ENCODE peak calls at places on chromosomes 11 and 22, in six cellular contexts. One of them, this sample, is unnamed.

GRCh38 chr22:48807155-48807554 is 1020.5 kb downstream of the BRD1 start:
- DNase-seq in neuronal stem cell: no peak
- DNase-seq in mesenchymal stem cell: no peak
- DNase-seq in H9: no peak
- DNase-seq in IMR-90: no peak
- DNase-seq in mesendoderm: no peak
- DNase-seq in this sample: no peak

GRCh38 chr11:105693075-105693474 is 83.2 kb downstream of the GRIA4 start:
- DNase-seq in mesendoderm: no peak
- DNase-seq in neuronal stem cell: no peak
- DNase-seq in H9: no peak
- DNase-seq in IMR-90: no peak
- DNase-seq in mesenchymal stem cell: peak; percentile 34
- DNase-seq in this sample: peak; percentile 58

GRCh38 chr11:26688701-26689100 is 33.2 kb downstream of the SLC5A12 start:
- DNase-seq in mesendoderm: no peak
- DNase-seq in H9: no peak
- DNase-seq in IMR-90: no peak
- DNase-seq in mesenchymal stem cell: no peak
- DNase-seq in neuronal stem cell: no peak
- DNase-seq in this sample: no peak

GRCh38 chr22:24901448-24901847 is 45.0 kb downstream of the LHFPL7 start:
- DNase-seq in neuronal stem cell: no peak
- DNase-seq in mesendoderm: no peak
- DNase-seq in IMR-90: no peak
- DNase-seq in mesenchymal stem cell: no peak
- DNase-seq in H9: no peak
- DNase-seq in this sample: no peak

GRCh38 chr11:82776377-82776776 is 42.7 kb upstream of the FAM181B start:
- DNase-seq in mesendoderm: peak; percentile 32
- DNase-seq in IMR-90: no peak
- DNase-seq in mesenchymal stem cell: peak; percentile 6
- DNase-seq in H9: no peak
- DNase-seq in neuronal stem cell: no peak
- DNase-seq in this sample: no peak

GRCh38 chr11:13119361-13119760 is 110.2 kb downstream of the RASSF10 start:
- DNase-seq in IMR-90: peak; percentile 40
- DNase-seq in neuronal stem cell: no peak
- DNase-seq in mesendoderm: no peak
- DNase-seq in mesenchymal stem cell: peak; percentile 18
- DNase-seq in H9: no peak
- DNase-seq in this sample: no peak

GRCh38 chr22:17158568-17159503 is at the start of gene HDHD5:
- DNase-seq in IMR-90: peak; percentile 82
- DNase-seq in neuronal stem cell: peak; percentile 87
- DNase-seq in H9: peak; percentile 88
- DNase-seq in mesendoderm: peak; percentile 95
- DNase-seq in mesenchymal stem cell: peak; percentile 92
- DNase-seq in this sample: peak; percentile 87

GRCh38 chr11:120172054-120172881 is 34.4 kb upstream of the TRIM29 start:
- DNase-seq in H9: peak; percentile 86
- DNase-seq in mesendoderm: peak; percentile 82
- DNase-seq in IMR-90: peak; percentile 60
- DNase-seq in mesenchymal stem cell: peak; percentile 67
- DNase-seq in neuronal stem cell: peak; percentile 56
- DNase-seq in this sample: peak; percentile 76

GRCh38 chr11:3123316-3123715 is 41.8 kb downstream of the OSBPL5 start:
- DNase-seq in H9: peak; percentile 22
- DNase-seq in mesendoderm: no peak
- DNase-seq in IMR-90: no peak
- DNase-seq in mesenchymal stem cell: no peak
- DNase-seq in neuronal stem cell: no peak
- DNase-seq in this sample: no peak

GRCh38 chr11:122633219-122633829 is 22.2 kb upstream of the UBASH3B start:
- DNase-seq in H9: peak; percentile 41
- DNase-seq in IMR-90: peak; percentile 69
- DNase-seq in mesenchymal stem cell: peak; percentile 77
- DNase-seq in mesendoderm: peak; percentile 84
- DNase-seq in neuronal stem cell: peak; percentile 29
- DNase-seq in this sample: peak; percentile 43

GRCh38 chr22:18095101-18095805 is 15.4 kb upstream of the TUBA8 start:
- DNase-seq in H9: no peak
- DNase-seq in mesenchymal stem cell: no peak
- DNase-seq in mesendoderm: no peak
- DNase-seq in neuronal stem cell: no peak
- DNase-seq in IMR-90: peak; percentile 38
- DNase-seq in this sample: no peak

GRCh38 chr11:73040046-73040445 is 102.1 kb downstream of the FCHSD2 start:
- DNase-seq in IMR-90: no peak
- DNase-seq in mesenchymal stem cell: no peak
- DNase-seq in neuronal stem cell: peak; percentile 27
- DNase-seq in H9: no peak
- DNase-seq in mesendoderm: no peak
- DNase-seq in this sample: no peak

GRCh38 chr22:38868886-38869381 is 3.1 kb downstream of the CBX6 start:
- DNase-seq in H9: peak; percentile 86
- DNase-seq in mesenchymal stem cell: peak; percentile 76
- DNase-seq in IMR-90: peak; percentile 51
- DNase-seq in mesendoderm: peak; percentile 81
- DNase-seq in neuronal stem cell: peak; percentile 79
- DNase-seq in this sample: peak; percentile 84

GRCh38 chr22:38867496-38868285 is 4.3 kb downstream of the CBX6 start:
- DNase-seq in H9: peak; percentile 25
- DNase-seq in IMR-90: no peak
- DNase-seq in mesendoderm: no peak
- DNase-seq in mesenchymal stem cell: no peak
- DNase-seq in neuronal stem cell: no peak
- DNase-seq in this sample: no peak

GRCh38 chr22:38869663-38870062 is 2.4 kb downstream of the CBX6 start:
- DNase-seq in mesendoderm: no peak
- DNase-seq in IMR-90: no peak
- DNase-seq in mesenchymal stem cell: no peak
- DNase-seq in neuronal stem cell: no peak
- DNase-seq in H9: peak; percentile 10
- DNase-seq in this sample: no peak

GRCh38 chr22:38867124-38867455 is 4.9 kb downstream of the CBX6 start:
- DNase-seq in neuronal stem cell: no peak
- DNase-seq in H9: peak; percentile 56
- DNase-seq in IMR-90: no peak
- DNase-seq in mesendoderm: no peak
- DNase-seq in mesenchymal stem cell: no peak
- DNase-seq in this sample: no peak

DNA sequence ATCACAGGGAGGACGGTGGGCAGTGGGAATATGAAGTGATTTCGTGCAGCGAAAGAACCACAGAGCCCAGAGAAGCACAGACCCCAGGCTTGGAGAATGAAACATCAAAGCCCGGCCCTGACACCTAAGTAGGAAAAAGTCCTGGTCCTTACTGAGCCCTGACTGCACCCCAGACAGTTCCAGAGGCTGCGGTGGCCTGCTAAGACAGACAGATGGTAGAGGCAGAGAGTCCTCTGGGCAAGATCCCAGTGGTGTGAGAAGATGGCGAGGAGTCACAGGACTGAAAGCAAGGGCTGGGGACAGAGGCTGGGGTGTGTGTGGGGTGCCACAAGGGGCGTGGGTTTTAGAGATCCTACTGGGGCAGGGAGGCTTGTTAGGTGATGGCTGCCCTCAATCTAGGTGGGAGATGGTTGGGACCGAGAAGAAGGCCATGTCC is 3.7 kb downstream of the CBX6 start:
- DNase-seq in mesendoderm: no peak
- DNase-seq in H9: peak; percentile 20
- DNase-seq in neuronal stem cell: no peak
- DNase-seq in mesenchymal stem cell: no peak
- DNase-seq in IMR-90: no peak
- DNase-seq in this sample: no peak
- H2BK5ac ChIP-seq in mesendoderm: no peak overlapping the region
- H2BK5ac ChIP-seq in H9: no peak overlapping the region
- H2BK5ac ChIP-seq in neuronal stem cell: no peak overlapping the region
- H2BK5ac ChIP-seq in mesenchymal stem cell: no peak overlapping the region
- H2BK5ac ChIP-seq in IMR-90: no peak overlapping the region
- H2BK5ac ChIP-seq in this sample: no peak overlapping the region

DNA sequence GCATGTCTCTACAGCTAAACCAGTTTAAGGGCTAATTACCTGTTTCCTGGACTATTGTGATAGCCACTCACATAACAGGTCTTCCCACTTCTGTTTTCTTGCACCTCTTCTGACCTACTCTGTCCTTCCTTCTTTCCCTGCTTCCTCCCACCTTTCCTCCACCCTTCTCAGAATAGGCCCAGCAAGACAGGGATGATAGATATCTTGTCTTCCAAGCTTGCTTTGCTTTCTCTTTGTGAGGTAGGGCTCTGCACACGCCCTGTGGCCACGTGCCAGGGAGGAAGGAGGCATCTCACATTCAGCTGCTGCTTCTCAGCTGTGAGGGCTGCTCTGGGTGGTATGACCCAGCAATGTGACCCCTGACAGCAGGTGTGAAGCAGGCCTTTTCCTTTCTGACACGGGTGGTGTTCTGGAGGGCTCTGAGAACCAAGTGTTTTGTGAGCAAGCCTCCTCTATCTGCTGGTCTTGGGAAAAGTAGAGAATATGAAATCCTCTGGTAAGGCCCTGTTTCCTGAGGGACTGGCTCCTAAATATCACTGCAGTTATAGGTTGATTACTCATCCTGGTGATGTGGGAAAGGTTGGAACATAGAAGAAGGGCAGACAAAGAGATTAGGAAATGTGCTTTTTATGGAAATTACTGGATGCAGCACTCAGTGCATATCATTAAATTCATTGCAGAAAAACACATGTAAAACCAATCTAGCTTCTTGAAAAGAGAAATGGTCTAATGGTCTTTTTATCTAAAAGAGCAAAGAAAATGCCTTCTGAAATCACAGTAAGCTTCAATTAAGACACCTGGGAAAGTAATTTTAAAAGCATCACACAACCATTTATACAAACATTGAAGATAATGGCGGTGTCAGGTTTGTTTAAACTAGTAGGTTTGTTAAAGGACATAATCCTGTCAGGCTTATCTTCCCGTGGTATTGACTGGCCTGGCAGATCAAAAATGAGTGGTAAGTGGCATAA is 8.5 kb downstream of the AMOTL1 start:
- DNase-seq in H9: no peak
- DNase-seq in mesenchymal stem cell: peak; percentile 68
- DNase-seq in IMR-90: peak; percentile 74
- DNase-seq in mesendoderm: peak; percentile 86
- DNase-seq in neuronal stem cell: no peak
- DNase-seq in this sample: peak; percentile 81
- H2BK5ac ChIP-seq in H9: no peak overlapping the region
- H2BK5ac ChIP-seq in mesenchymal stem cell: no peak overlapping the region
- H2BK5ac ChIP-seq in IMR-90: peak overlapping the region; percentile 57
- H2BK5ac ChIP-seq in mesendoderm: no peak overlapping the region
- H2BK5ac ChIP-seq in neuronal stem cell: no peak overlapping the region
- H2BK5ac ChIP-seq in this sample: no peak overlapping the region

DNA sequence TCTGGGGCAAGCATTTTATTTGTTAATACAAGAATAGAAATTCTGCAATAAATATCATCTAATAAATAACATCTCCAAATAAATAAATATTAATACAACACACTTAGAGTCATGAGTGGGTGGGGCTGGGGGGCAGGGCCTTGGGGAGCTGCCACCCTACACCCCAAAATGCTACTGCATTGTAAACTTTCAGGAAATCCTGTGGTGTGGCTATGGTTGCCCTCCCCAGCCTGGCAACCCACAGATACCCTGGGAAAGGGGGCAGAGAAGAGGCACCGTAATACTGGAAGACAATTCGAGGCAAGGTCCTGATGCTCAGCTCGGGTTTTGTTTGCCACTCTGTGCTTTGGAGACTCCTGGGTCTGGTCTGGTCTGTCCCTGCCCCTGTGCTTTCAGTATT is 9.2 kb downstream of the CLCF1 start:
- DNase-seq in neuronal stem cell: no peak
- DNase-seq in mesenchymal stem cell: no peak
- DNase-seq in IMR-90: no peak
- DNase-seq in H9: no peak
- DNase-seq in mesendoderm: no peak
- DNase-seq in this sample: no peak
- H2BK5ac ChIP-seq in neuronal stem cell: no peak overlapping the region
- H2BK5ac ChIP-seq in mesenchymal stem cell: no peak overlapping the region
- H2BK5ac ChIP-seq in IMR-90: no peak overlapping the region
- H2BK5ac ChIP-seq in H9: no peak overlapping the region
- H2BK5ac ChIP-seq in mesendoderm: no peak overlapping the region
- H2BK5ac ChIP-seq in this sample: no peak overlapping the region

GRCh38 chr11:2097356-2097997 is 41.7 kb downstream of the IGF2 start:
- DNase-seq in mesenchymal stem cell: peak; percentile 93
- DNase-seq in mesendoderm: peak; percentile 84
- DNase-seq in neuronal stem cell: peak; percentile 80
- DNase-seq in H9: peak; percentile 76
- DNase-seq in IMR-90: peak; percentile 82
- DNase-seq in this sample: peak; percentile 2
- H2BK5ac ChIP-seq in mesenchymal stem cell: peak overlapping the region; percentile 93
- H2BK5ac ChIP-seq in mesendoderm: no peak overlapping the region
- H2BK5ac ChIP-seq in neuronal stem cell: peak overlapping the region; percentile 71
- H2BK5ac ChIP-seq in H9: no peak overlapping the region
- H2BK5ac ChIP-seq in IMR-90: peak overlapping the region; percentile 94
- H2BK5ac ChIP-seq in this sample: no peak overlapping the region

DNA sequence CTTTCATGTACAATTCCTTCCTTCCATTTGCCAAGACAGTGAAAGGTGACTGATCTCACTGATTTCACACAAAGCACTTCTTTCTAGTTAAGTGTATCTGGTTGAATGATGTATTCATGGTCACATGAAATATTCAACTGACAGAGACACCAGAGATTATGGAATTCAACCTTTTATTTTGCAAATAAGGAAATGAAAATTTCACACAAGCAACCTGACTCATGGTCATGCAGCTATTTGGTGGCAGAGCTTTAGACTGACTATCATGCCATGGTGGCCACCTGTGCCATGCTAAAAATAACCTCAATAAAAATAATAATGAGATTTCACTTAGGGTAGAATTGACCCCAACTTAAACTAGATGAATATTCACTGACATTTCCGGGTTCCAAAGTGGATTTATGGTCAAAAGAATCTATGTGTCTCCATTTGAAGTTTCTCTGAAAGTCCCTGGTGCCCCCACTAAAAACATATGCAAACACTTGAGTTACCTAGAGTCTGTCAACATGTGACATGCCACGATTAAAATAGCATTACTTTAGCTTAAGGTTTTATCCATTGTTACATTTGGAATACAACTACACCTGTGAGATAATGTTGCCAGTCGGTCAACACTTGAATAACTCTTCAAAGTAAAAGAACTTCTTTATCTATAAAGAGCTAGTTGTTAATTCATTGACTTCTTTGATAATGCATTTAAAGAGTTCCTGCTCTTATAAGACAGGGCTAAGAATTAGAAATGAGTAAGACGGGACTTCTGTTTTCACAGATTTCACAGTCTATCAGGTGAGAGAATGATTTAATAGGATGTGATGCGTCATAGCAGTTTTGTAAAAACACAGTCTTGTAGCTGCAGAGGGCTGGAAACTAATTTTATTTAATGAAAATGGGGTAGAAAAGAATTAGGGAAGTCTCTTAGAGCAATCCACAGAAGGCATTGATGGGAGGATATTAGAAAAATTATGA is 94.6 kb upstream of the OR9G4 start:
- DNase-seq in IMR-90: no peak
- DNase-seq in H9: no peak
- DNase-seq in neuronal stem cell: no peak
- DNase-seq in mesenchymal stem cell: no peak
- DNase-seq in mesendoderm: no peak
- DNase-seq in this sample: no peak
- H2BK5ac ChIP-seq in IMR-90: no peak overlapping the region
- H2BK5ac ChIP-seq in H9: no peak overlapping the region
- H2BK5ac ChIP-seq in neuronal stem cell: no peak overlapping the region
- H2BK5ac ChIP-seq in mesenchymal stem cell: no peak overlapping the region
- H2BK5ac ChIP-seq in mesendoderm: no peak overlapping the region
- H2BK5ac ChIP-seq in this sample: no peak overlapping the region